ENCODE peak calls at places on chromosomes 1 and 21, in ten cellular contexts. One of them, this sample, is unnamed.
A peak's percentile ranks its signal among the peaks of the same experiment; 100 is the strongest.

GRCh38 chr1:44060830-44061267 is 29.6 kb upstream of the SLC6A9 start:
- DNase-seq in HCEC 1CT: no peak
- DNase-seq in psoas muscle: no peak
- DNase-seq in mucosa of gallbladder: no peak
- DNase-seq in stimulated activated CD8-positive, alpha-beta memory T cell treated with anti-CD3 and anti-CD28 coated beads, Interleukin-15, amount 100 ng/mL, for 48 hours: no peak
- DNase-seq in COLO829: no peak
- DNase-seq in T-helper 2 cell: no peak
- DNase-seq in activated CD4-positive, alpha-beta T cell treated with anti-CD3 and anti-CD28 coated beads, Interleukin-2, amount 50 U/mL, for 48 hours: no peak
- DNase-seq in tibial artery: no peak
- DNase-seq in HS-5: no peak
- DNase-seq in this sample: no peak

GRCh38 chr1:247409869-247410544 is 6.0 kb upstream of the NLRP3 start:
- DNase-seq in COLO829: no peak
- DNase-seq in HCEC 1CT: no peak
- DNase-seq in psoas muscle: no peak
- DNase-seq in stimulated activated CD8-positive, alpha-beta memory T cell treated with anti-CD3 and anti-CD28 coated beads, Interleukin-15, amount 100 ng/mL, for 48 hours: no peak
- DNase-seq in T-helper 2 cell: no peak
- DNase-seq in HS-5: no peak
- DNase-seq in activated CD4-positive, alpha-beta T cell treated with anti-CD3 and anti-CD28 coated beads, Interleukin-2, amount 50 U/mL, for 48 hours: peak; percentile 61
- DNase-seq in tibial artery: no peak
- DNase-seq in mucosa of gallbladder: no peak
- DNase-seq in this sample: no peak

GRCh38 chr21:32065654-32066053 is 192.8 kb downstream of the HUNK start:
- DNase-seq in stimulated activated CD8-positive, alpha-beta memory T cell treated with anti-CD3 and anti-CD28 coated beads, Interleukin-15, amount 100 ng/mL, for 48 hours: no peak
- DNase-seq in mucosa of gallbladder: no peak
- DNase-seq in psoas muscle: no peak
- DNase-seq in tibial artery: no peak
- DNase-seq in HS-5: no peak
- DNase-seq in HCEC 1CT: no peak
- DNase-seq in T-helper 2 cell: no peak
- DNase-seq in COLO829: no peak
- DNase-seq in activated CD4-positive, alpha-beta T cell treated with anti-CD3 and anti-CD28 coated beads, Interleukin-2, amount 50 U/mL, for 48 hours: no peak
- DNase-seq in this sample: no peak

GRCh38 chr1:210527091-210527490 is 198.4 kb downstream of the HHAT start:
- DNase-seq in activated CD4-positive, alpha-beta T cell treated with anti-CD3 and anti-CD28 coated beads, Interleukin-2, amount 50 U/mL, for 48 hours: no peak
- DNase-seq in HS-5: no peak
- DNase-seq in stimulated activated CD8-positive, alpha-beta memory T cell treated with anti-CD3 and anti-CD28 coated beads, Interleukin-15, amount 100 ng/mL, for 48 hours: no peak
- DNase-seq in T-helper 2 cell: no peak
- DNase-seq in mucosa of gallbladder: no peak
- DNase-seq in COLO829: no peak
- DNase-seq in tibial artery: no peak
- DNase-seq in psoas muscle: no peak
- DNase-seq in HCEC 1CT: no peak
- DNase-seq in this sample: no peak

GRCh38 chr1:145837658-145838057 is 7.8 kb upstream of the NUDT17 start:
- DNase-seq in T-helper 2 cell: no peak
- DNase-seq in psoas muscle: no peak
- DNase-seq in tibial artery: no peak
- DNase-seq in mucosa of gallbladder: no peak
- DNase-seq in COLO829: no peak
- DNase-seq in stimulated activated CD8-positive, alpha-beta memory T cell treated with anti-CD3 and anti-CD28 coated beads, Interleukin-15, amount 100 ng/mL, for 48 hours: no peak
- DNase-seq in HS-5: no peak
- DNase-seq in activated CD4-positive, alpha-beta T cell treated with anti-CD3 and anti-CD28 coated beads, Interleukin-2, amount 50 U/mL, for 48 hours: no peak
- DNase-seq in HCEC 1CT: no peak
- DNase-seq in this sample: no peak

GRCh38 chr1:52238887-52239707 is 97.2 kb downstream of the ZFYVE9 start:
- DNase-seq in activated CD4-positive, alpha-beta T cell treated with anti-CD3 and anti-CD28 coated beads, Interleukin-2, amount 50 U/mL, for 48 hours: no peak
- DNase-seq in T-helper 2 cell: no peak
- DNase-seq in HCEC 1CT: peak; percentile 48
- DNase-seq in COLO829: no peak
- DNase-seq in HS-5: no peak
- DNase-seq in tibial artery: no peak
- DNase-seq in mucosa of gallbladder: no peak
- DNase-seq in psoas muscle: no peak
- DNase-seq in stimulated activated CD8-positive, alpha-beta memory T cell treated with anti-CD3 and anti-CD28 coated beads, Interleukin-15, amount 100 ng/mL, for 48 hours: no peak
- DNase-seq in this sample: no peak

GRCh38 chr1:47881505-47882442 is 115.4 kb downstream of the TRABD2B start:
- DNase-seq in T-helper 2 cell: no peak
- DNase-seq in COLO829: no peak
- DNase-seq in HS-5: no peak
- DNase-seq in HCEC 1CT: no peak
- DNase-seq in mucosa of gallbladder: peak; percentile 54
- DNase-seq in tibial artery: peak; percentile 85
- DNase-seq in psoas muscle: no peak
- DNase-seq in stimulated activated CD8-positive, alpha-beta memory T cell treated with anti-CD3 and anti-CD28 coated beads, Interleukin-15, amount 100 ng/mL, for 48 hours: no peak
- DNase-seq in activated CD4-positive, alpha-beta T cell treated with anti-CD3 and anti-CD28 coated beads, Interleukin-2, amount 50 U/mL, for 48 hours: no peak
- DNase-seq in this sample: no peak

GRCh38 chr1:215958836-215959235 is 391.7 kb downstream of the KCTD3 start:
- DNase-seq in COLO829: no peak
- DNase-seq in psoas muscle: no peak
- DNase-seq in tibial artery: no peak
- DNase-seq in T-helper 2 cell: no peak
- DNase-seq in stimulated activated CD8-positive, alpha-beta memory T cell treated with anti-CD3 and anti-CD28 coated beads, Interleukin-15, amount 100 ng/mL, for 48 hours: no peak
- DNase-seq in mucosa of gallbladder: no peak
- DNase-seq in activated CD4-positive, alpha-beta T cell treated with anti-CD3 and anti-CD28 coated beads, Interleukin-2, amount 50 U/mL, for 48 hours: no peak
- DNase-seq in HS-5: no peak
- DNase-seq in HCEC 1CT: peak; percentile 65
- DNase-seq in this sample: no peak

GRCh38 chr1:21922103-21923014 is 14.8 kb downstream of the HSPG2 start:
- DNase-seq in mucosa of gallbladder: no peak
- DNase-seq in psoas muscle: no peak
- DNase-seq in activated CD4-positive, alpha-beta T cell treated with anti-CD3 and anti-CD28 coated beads, Interleukin-2, amount 50 U/mL, for 48 hours: no peak
- DNase-seq in tibial artery: no peak
- DNase-seq in stimulated activated CD8-positive, alpha-beta memory T cell treated with anti-CD3 and anti-CD28 coated beads, Interleukin-15, amount 100 ng/mL, for 48 hours: no peak
- DNase-seq in HS-5: no peak
- DNase-seq in HCEC 1CT: no peak
- DNase-seq in COLO829: no peak
- DNase-seq in T-helper 2 cell: no peak
- DNase-seq in this sample: no peak

GRCh38 chr1:43367026-43367903 is 546 bp downstream of the ELOVL1 start:
- DNase-seq in T-helper 2 cell: no peak
- DNase-seq in stimulated activated CD8-positive, alpha-beta memory T cell treated with anti-CD3 and anti-CD28 coated beads, Interleukin-15, amount 100 ng/mL, for 48 hours: no peak
- DNase-seq in tibial artery: peak; percentile 74
- DNase-seq in HS-5: no peak
- DNase-seq in psoas muscle: peak; percentile 41
- DNase-seq in mucosa of gallbladder: no peak
- DNase-seq in COLO829: no peak
- DNase-seq in activated CD4-positive, alpha-beta T cell treated with anti-CD3 and anti-CD28 coated beads, Interleukin-2, amount 50 U/mL, for 48 hours: peak; percentile 44
- DNase-seq in HCEC 1CT: peak; percentile 14
- DNase-seq in this sample: peak; percentile 33

GRCh38 chr1:47984175-47984789 is 12.9 kb downstream of the TRABD2B start:
- DNase-seq in COLO829: no peak
- DNase-seq in tibial artery: no peak
- DNase-seq in mucosa of gallbladder: no peak
- DNase-seq in HCEC 1CT: no peak
- DNase-seq in T-helper 2 cell: no peak
- DNase-seq in activated CD4-positive, alpha-beta T cell treated with anti-CD3 and anti-CD28 coated beads, Interleukin-2, amount 50 U/mL, for 48 hours: no peak
- DNase-seq in HS-5: no peak
- DNase-seq in psoas muscle: peak; percentile 46
- DNase-seq in stimulated activated CD8-positive, alpha-beta memory T cell treated with anti-CD3 and anti-CD28 coated beads, Interleukin-15, amount 100 ng/mL, for 48 hours: no peak
- DNase-seq in this sample: peak; percentile 62

GRCh38 chr1:153379591-153379990 is 4.2 kb upstream of the S100A12 start:
- DNase-seq in HCEC 1CT: no peak
- DNase-seq in stimulated activated CD8-positive, alpha-beta memory T cell treated with anti-CD3 and anti-CD28 coated beads, Interleukin-15, amount 100 ng/mL, for 48 hours: no peak
- DNase-seq in HS-5: no peak
- DNase-seq in COLO829: no peak
- DNase-seq in T-helper 2 cell: no peak
- DNase-seq in mucosa of gallbladder: no peak
- DNase-seq in tibial artery: peak; percentile 32
- DNase-seq in psoas muscle: no peak
- DNase-seq in activated CD4-positive, alpha-beta T cell treated with anti-CD3 and anti-CD28 coated beads, Interleukin-2, amount 50 U/mL, for 48 hours: no peak
- DNase-seq in this sample: no peak

GRCh38 chr1:246708166-246708565 is 16.0 kb upstream of the SCCPDH start:
- DNase-seq in COLO829: no peak
- DNase-seq in stimulated activated CD8-positive, alpha-beta memory T cell treated with anti-CD3 and anti-CD28 coated beads, Interleukin-15, amount 100 ng/mL, for 48 hours: no peak
- DNase-seq in activated CD4-positive, alpha-beta T cell treated with anti-CD3 and anti-CD28 coated beads, Interleukin-2, amount 50 U/mL, for 48 hours: no peak
- DNase-seq in HCEC 1CT: no peak
- DNase-seq in tibial artery: no peak
- DNase-seq in psoas muscle: no peak
- DNase-seq in T-helper 2 cell: no peak
- DNase-seq in HS-5: no peak
- DNase-seq in mucosa of gallbladder: no peak
- DNase-seq in this sample: no peak

GRCh38 chr1:150558761-150559626 is 9.8 kb downstream of the ADAMTSL4 start:
- DNase-seq in T-helper 2 cell: no peak
- DNase-seq in COLO829: no peak
- DNase-seq in psoas muscle: peak; percentile 71
- DNase-seq in stimulated activated CD8-positive, alpha-beta memory T cell treated with anti-CD3 and anti-CD28 coated beads, Interleukin-15, amount 100 ng/mL, for 48 hours: no peak
- DNase-seq in HCEC 1CT: no peak
- DNase-seq in activated CD4-positive, alpha-beta T cell treated with anti-CD3 and anti-CD28 coated beads, Interleukin-2, amount 50 U/mL, for 48 hours: no peak
- DNase-seq in tibial artery: peak; percentile 84
- DNase-seq in mucosa of gallbladder: no peak
- DNase-seq in HS-5: no peak
- DNase-seq in this sample: peak; percentile 69

GRCh38 chr1:3312894-3313578 is 141.4 kb upstream of the ARHGEF16 start:
- DNase-seq in mucosa of gallbladder: peak; percentile 89
- DNase-seq in activated CD4-positive, alpha-beta T cell treated with anti-CD3 and anti-CD28 coated beads, Interleukin-2, amount 50 U/mL, for 48 hours: peak; percentile 79
- DNase-seq in psoas muscle: peak; percentile 95
- DNase-seq in T-helper 2 cell: no peak
- DNase-seq in HS-5: peak; percentile 94
- DNase-seq in COLO829: peak; percentile 65
- DNase-seq in tibial artery: peak; percentile 99
- DNase-seq in HCEC 1CT: peak; percentile 84
- DNase-seq in stimulated activated CD8-positive, alpha-beta memory T cell treated with anti-CD3 and anti-CD28 coated beads, Interleukin-15, amount 100 ng/mL, for 48 hours: peak; percentile 65
- DNase-seq in this sample: peak; percentile 89

GRCh38 chr1:232252719-232253118 is 377.2 kb downstream of the SIPA1L2 start:
- DNase-seq in mucosa of gallbladder: no peak
- DNase-seq in COLO829: no peak
- DNase-seq in T-helper 2 cell: no peak
- DNase-seq in activated CD4-positive, alpha-beta T cell treated with anti-CD3 and anti-CD28 coated beads, Interleukin-2, amount 50 U/mL, for 48 hours: no peak
- DNase-seq in HCEC 1CT: no peak
- DNase-seq in stimulated activated CD8-positive, alpha-beta memory T cell treated with anti-CD3 and anti-CD28 coated beads, Interleukin-15, amount 100 ng/mL, for 48 hours: no peak
- DNase-seq in HS-5: no peak
- DNase-seq in psoas muscle: no peak
- DNase-seq in tibial artery: no peak
- DNase-seq in this sample: no peak

GRCh38 chr1:97980530-97980929 is 59.7 kb upstream of the DPYD start:
- DNase-seq in activated CD4-positive, alpha-beta T cell treated with anti-CD3 and anti-CD28 coated beads, Interleukin-2, amount 50 U/mL, for 48 hours: no peak
- DNase-seq in tibial artery: no peak
- DNase-seq in T-helper 2 cell: no peak
- DNase-seq in psoas muscle: no peak
- DNase-seq in stimulated activated CD8-positive, alpha-beta memory T cell treated with anti-CD3 and anti-CD28 coated beads, Interleukin-15, amount 100 ng/mL, for 48 hours: no peak
- DNase-seq in COLO829: no peak
- DNase-seq in HS-5: no peak
- DNase-seq in HCEC 1CT: no peak
- DNase-seq in mucosa of gallbladder: no peak
- DNase-seq in this sample: no peak

GRCh38 chr1:203796223-203796747 is 862 bp downstream of the ZBED6 start:
- DNase-seq in stimulated activated CD8-positive, alpha-beta memory T cell treated with anti-CD3 and anti-CD28 coated beads, Interleukin-15, amount 100 ng/mL, for 48 hours: peak; percentile 5
- DNase-seq in psoas muscle: no peak
- DNase-seq in activated CD4-positive, alpha-beta T cell treated with anti-CD3 and anti-CD28 coated beads, Interleukin-2, amount 50 U/mL, for 48 hours: peak; percentile 51
- DNase-seq in T-helper 2 cell: no peak
- DNase-seq in HS-5: no peak
- DNase-seq in HCEC 1CT: peak; percentile 27
- DNase-seq in mucosa of gallbladder: no peak
- DNase-seq in COLO829: no peak
- DNase-seq in tibial artery: no peak
- DNase-seq in this sample: peak; percentile 28

GRCh38 chr21:25997788-25998611 is 172.6 kb downstream of the APP start:
- DNase-seq in COLO829: peak; percentile 13
- DNase-seq in activated CD4-positive, alpha-beta T cell treated with anti-CD3 and anti-CD28 coated beads, Interleukin-2, amount 50 U/mL, for 48 hours: no peak
- DNase-seq in T-helper 2 cell: no peak
- DNase-seq in psoas muscle: no peak
- DNase-seq in HCEC 1CT: no peak
- DNase-seq in tibial artery: no peak
- DNase-seq in mucosa of gallbladder: peak; percentile 38
- DNase-seq in HS-5: no peak
- DNase-seq in stimulated activated CD8-positive, alpha-beta memory T cell treated with anti-CD3 and anti-CD28 coated beads, Interleukin-15, amount 100 ng/mL, for 48 hours: no peak
- DNase-seq in this sample: no peak

GRCh38 chr1:30151826-30152225 is 571.6 kb downstream of the MATN1 start:
- DNase-seq in stimulated activated CD8-positive, alpha-beta memory T cell treated with anti-CD3 and anti-CD28 coated beads, Interleukin-15, amount 100 ng/mL, for 48 hours: no peak
- DNase-seq in T-helper 2 cell: no peak
- DNase-seq in COLO829: no peak
- DNase-seq in tibial artery: no peak
- DNase-seq in HCEC 1CT: no peak
- DNase-seq in mucosa of gallbladder: no peak
- DNase-seq in psoas muscle: no peak
- DNase-seq in activated CD4-positive, alpha-beta T cell treated with anti-CD3 and anti-CD28 coated beads, Interleukin-2, amount 50 U/mL, for 48 hours: no peak
- DNase-seq in HS-5: no peak
- DNase-seq in this sample: no peak

GRCh38 chr1:15799928-15800835 is 7.3 kb downstream of the UQCRHL start:
- DNase-seq in psoas muscle: peak; percentile 28
- DNase-seq in mucosa of gallbladder: peak; percentile 87
- DNase-seq in HCEC 1CT: peak; percentile 65
- DNase-seq in HS-5: peak; percentile 76
- DNase-seq in tibial artery: peak; percentile 82
- DNase-seq in T-helper 2 cell: no peak
- DNase-seq in COLO829: peak; percentile 75
- DNase-seq in activated CD4-positive, alpha-beta T cell treated with anti-CD3 and anti-CD28 coated beads, Interleukin-2, amount 50 U/mL, for 48 hours: no peak
- DNase-seq in stimulated activated CD8-positive, alpha-beta memory T cell treated with anti-CD3 and anti-CD28 coated beads, Interleukin-15, amount 100 ng/mL, for 48 hours: no peak
- DNase-seq in this sample: no peak

GRCh38 chr1:4825841-4826450 is 171.5 kb downstream of the AJAP1 start:
- DNase-seq in activated CD4-positive, alpha-beta T cell treated with anti-CD3 and anti-CD28 coated beads, Interleukin-2, amount 50 U/mL, for 48 hours: no peak
- DNase-seq in stimulated activated CD8-positive, alpha-beta memory T cell treated with anti-CD3 and anti-CD28 coated beads, Interleukin-15, amount 100 ng/mL, for 48 hours: no peak
- DNase-seq in psoas muscle: no peak
- DNase-seq in HCEC 1CT: no peak
- DNase-seq in mucosa of gallbladder: no peak
- DNase-seq in COLO829: no peak
- DNase-seq in T-helper 2 cell: no peak
- DNase-seq in tibial artery: no peak
- DNase-seq in HS-5: no peak
- DNase-seq in this sample: no peak

GRCh38 chr1:175678471-175678870 is 64.9 kb downstream of the TNR start:
- DNase-seq in tibial artery: no peak
- DNase-seq in HCEC 1CT: no peak
- DNase-seq in HS-5: no peak
- DNase-seq in COLO829: no peak
- DNase-seq in T-helper 2 cell: no peak
- DNase-seq in mucosa of gallbladder: no peak
- DNase-seq in stimulated activated CD8-positive, alpha-beta memory T cell treated with anti-CD3 and anti-CD28 coated beads, Interleukin-15, amount 100 ng/mL, for 48 hours: no peak
- DNase-seq in activated CD4-positive, alpha-beta T cell treated with anti-CD3 and anti-CD28 coated beads, Interleukin-2, amount 50 U/mL, for 48 hours: no peak
- DNase-seq in psoas muscle: no peak
- DNase-seq in this sample: no peak

GRCh38 chr1:161725888-161726630 is 4.7 kb downstream of the FCRLB start:
- DNase-seq in COLO829: peak; percentile 43
- DNase-seq in tibial artery: peak; percentile 70
- DNase-seq in psoas muscle: peak; percentile 39
- DNase-seq in T-helper 2 cell: no peak
- DNase-seq in HS-5: peak; percentile 35
- DNase-seq in mucosa of gallbladder: peak; percentile 13
- DNase-seq in stimulated activated CD8-positive, alpha-beta memory T cell treated with anti-CD3 and anti-CD28 coated beads, Interleukin-15, amount 100 ng/mL, for 48 hours: no peak
- DNase-seq in HCEC 1CT: peak; percentile 63
- DNase-seq in activated CD4-positive, alpha-beta T cell treated with anti-CD3 and anti-CD28 coated beads, Interleukin-2, amount 50 U/mL, for 48 hours: peak; percentile 45
- DNase-seq in this sample: peak; percentile 60

GRCh38 chr1:151005729-151006330 is 872 bp downstream of the MINDY1 start:
- DNase-seq in psoas muscle: no peak
- DNase-seq in stimulated activated CD8-positive, alpha-beta memory T cell treated with anti-CD3 and anti-CD28 coated beads, Interleukin-15, amount 100 ng/mL, for 48 hours: no peak
- DNase-seq in HCEC 1CT: no peak
- DNase-seq in tibial artery: no peak
- DNase-seq in COLO829: no peak
- DNase-seq in mucosa of gallbladder: no peak
- DNase-seq in activated CD4-positive, alpha-beta T cell treated with anti-CD3 and anti-CD28 coated beads, Interleukin-2, amount 50 U/mL, for 48 hours: no peak
- DNase-seq in HS-5: no peak
- DNase-seq in T-helper 2 cell: no peak
- DNase-seq in this sample: no peak

GRCh38 chr1:36199934-36200741 is 24.1 kb upstream of the THRAP3 start:
- DNase-seq in HCEC 1CT: no peak
- DNase-seq in tibial artery: no peak
- DNase-seq in mucosa of gallbladder: no peak
- DNase-seq in activated CD4-positive, alpha-beta T cell treated with anti-CD3 and anti-CD28 coated beads, Interleukin-2, amount 50 U/mL, for 48 hours: no peak
- DNase-seq in psoas muscle: no peak
- DNase-seq in T-helper 2 cell: no peak
- DNase-seq in stimulated activated CD8-positive, alpha-beta memory T cell treated with anti-CD3 and anti-CD28 coated beads, Interleukin-15, amount 100 ng/mL, for 48 hours: no peak
- DNase-seq in HS-5: no peak
- DNase-seq in COLO829: peak; percentile 70
- DNase-seq in this sample: peak; percentile 72

GRCh38 chr1:185314416-185314815 is 2.6 kb downstream of the IVNS1ABP start:
- DNase-seq in COLO829: no peak
- DNase-seq in T-helper 2 cell: no peak
- DNase-seq in stimulated activated CD8-positive, alpha-beta memory T cell treated with anti-CD3 and anti-CD28 coated beads, Interleukin-15, amount 100 ng/mL, for 48 hours: no peak
- DNase-seq in HCEC 1CT: no peak
- DNase-seq in activated CD4-positive, alpha-beta T cell treated with anti-CD3 and anti-CD28 coated beads, Interleukin-2, amount 50 U/mL, for 48 hours: no peak
- DNase-seq in HS-5: no peak
- DNase-seq in psoas muscle: no peak
- DNase-seq in mucosa of gallbladder: no peak
- DNase-seq in tibial artery: no peak
- DNase-seq in this sample: no peak

GRCh38 chr21:33115586-33116541 is 45.9 kb downstream of the OLIG1 start:
- DNase-seq in stimulated activated CD8-positive, alpha-beta memory T cell treated with anti-CD3 and anti-CD28 coated beads, Interleukin-15, amount 100 ng/mL, for 48 hours: no peak
- DNase-seq in psoas muscle: no peak
- DNase-seq in COLO829: peak; percentile 51
- DNase-seq in activated CD4-positive, alpha-beta T cell treated with anti-CD3 and anti-CD28 coated beads, Interleukin-2, amount 50 U/mL, for 48 hours: no peak
- DNase-seq in tibial artery: no peak
- DNase-seq in mucosa of gallbladder: no peak
- DNase-seq in HS-5: no peak
- DNase-seq in T-helper 2 cell: no peak
- DNase-seq in HCEC 1CT: no peak
- DNase-seq in this sample: no peak

This sample was measured in heart left ventricle.